ENCODE peak calls at places on chromosomes 12 and 14, in six cellular contexts. F is stimulated activated CD8-positive, alpha-beta memory T cell treated with anti-CD3 and anti-CD28 coated beads, Interleukin-7, amount 100 ng/mL, for 4 hours; J is cardiac muscle cell; V is retina; C is posterior vena cava; S is AG08395. H is an unnamed sample.

GRCh38 chr14:77407158-77407557 is 16.2 kb downstream of the NOXRED1 start:
- DNase-seq in F (no peak), J (no peak), V (no peak), C (no peak), S (no peak), H (no peak)

GRCh38 chr12:28909291-28909690 is 239.8 kb upstream of the FAR2 start:
- DNase-seq in F (no peak), J (no peak), V (no peak), C (no peak), S (no peak), H (no peak)

GRCh38 chr14:70873627-70874026 is 33.6 kb upstream of the PCNX1 start:
- DNase-seq in F (no peak), J (no peak), V (no peak), C (no peak), S (no peak), H (peak)

GRCh38 chr14:96167224-96168148 is 37.2 kb upstream of the BDKRB2 start:
- DNase-seq in F (no peak), J (no peak), V (no peak), C (no peak), S (peak), H (no peak)

GRCh38 chr12:106248177-106248848 is 493 bp upstream of the CKAP4 start:
- DNase-seq in F (peak), J (peak), V (peak), C (peak), S (peak), H (no peak)

GRCh38 chr12:47781479-47782371 is 8.7 kb downstream of the SLC48A1 start:
- DNase-seq in F (no peak), J (no peak), V (no peak), C (peak), S (no peak), H (peak)

GRCh38 chr12:49673446-49674317 is 33.5 kb downstream of the FMNL3 start:
- DNase-seq in F (no peak), J (peak), V (peak), C (peak), S (peak), H (peak)

GRCh38 chr12:71164877-71165197 is 7.0 kb upstream of the TSPAN8 start:
- DNase-seq in F (no peak), J (no peak), V (no peak), C (no peak), S (no peak), H (no peak)

GRCh38 chr12:75349946-75350345 is 15.5 kb downstream of the GLIPR1L1 start:
- DNase-seq in F (no peak), J (no peak), V (no peak), C (no peak), S (no peak), H (no peak)

GRCh38 chr14:61202124-61202523 is 79.0 kb downstream of the TMEM30B start:
- DNase-seq in F (no peak), J (no peak), V (no peak), C (no peak), S (no peak), H (no peak)

GRCh38 chr12:48826209-48826855 is 8.0 kb downstream of the CACNB3 start:
- DNase-seq in F (no peak), J (no peak), V (no peak), C (no peak), S (no peak), H (no peak)

GRCh38 chr12:76685246-76685678 is 78.7 kb upstream of the ZDHHC17 start:
- DNase-seq in F (no peak), J (peak), V (peak), C (no peak), S (peak), H (no peak)

GRCh38 chr14:32932921-32933622 is 5.6 kb upstream of the NPAS3 start:
- DNase-seq in F (no peak), J (peak), V (peak), C (peak), S (no peak), H (no peak)

GRCh38 chr14:88559852-88560251 is 3.0 kb upstream of the ZC3H14 start:
- DNase-seq in F (no peak), J (no peak), V (peak), C (no peak), S (peak), H (no peak)

GRCh38 chr12:101612162-101612916 is 17.6 kb downstream of the MYBPC1 start:
- DNase-seq in F (no peak), J (no peak), V (no peak), C (no peak), S (no peak), H (no peak)

GRCh38 chr14:54857830-54858269 is 44.8 kb downstream of the GCH1 start:
- DNase-seq in F (no peak), J (no peak), V (no peak), C (no peak), S (no peak), H (no peak)

GRCh38 chr14:33039321-33039720 is 100.6 kb downstream of the NPAS3 start:
- DNase-seq in F (no peak), J (no peak), V (peak), C (no peak), S (no peak), H (no peak)

GRCh38 chr12:75750950-75751349 is 239.5 kb upstream of the KRR1 start:
- DNase-seq in F (no peak), J (no peak), V (no peak), C (no peak), S (peak), H (no peak)

GRCh38 chr14:60179296-60179924 is 14.2 kb upstream of the DHRS7 start:
- DNase-seq in F (no peak), J (no peak), V (no peak), C (no peak), S (no peak), H (no peak)

GRCh38 chr12:1279050-1279449 is 288.0 kb downstream of the ERC1 start:
- DNase-seq in F (no peak), J (peak), V (no peak), C (no peak), S (no peak), H (no peak)

GRCh38 chr14:105168496-105168978 is at the start of gene JAG2:
- DNase-seq in F (peak), J (peak), V (no peak), C (no peak), S (no peak), H (peak)

GRCh38 chr12:48969847-48970701 is 1.5 kb downstream of the WNT10B start:
- DNase-seq in F (peak), J (peak), V (peak), C (peak), S (no peak), H (peak)

GRCh38 chr14:75494898-75495297 is 27.4 kb upstream of the BATF start:
- DNase-seq in F (no peak), J (no peak), V (no peak), C (no peak), S (no peak), H (no peak)

GRCh38 chr12:3920378-3921141 is 47.4 kb upstream of the PARP11 start:
- DNase-seq in F (no peak), J (no peak), V (peak), C (no peak), S (no peak), H (no peak)

GRCh38 chr12:100156731-100157426 is 14.2 kb upstream of the BLTP3B start:
- DNase-seq in F (no peak), J (peak), V (no peak), C (no peak), S (no peak), H (no peak)

H was measured in D341Med.